ENCODE peak calls at places on chromosomes 6 and 20, in six cellular contexts. One of them, this sample, is unnamed.
A peak's percentile ranks its signal among the peaks of the same experiment; 100 is the strongest.

GRCh38 chr20:4966826-4967751 is 34.2 kb downstream of the SLC23A2 start:
- DNase-seq in trophoblast cell: no peak
- DNase-seq in H1: no peak
- DNase-seq in H9: no peak
- DNase-seq in neuronal stem cell: no peak
- DNase-seq in IMR-90: peak; percentile 67
- DNase-seq in this sample: peak; percentile 50

GRCh38 chr6:112911949-112912348 is 564.8 kb downstream of the RFPL4B start:
- DNase-seq in IMR-90: no peak
- DNase-seq in H1: no peak
- DNase-seq in neuronal stem cell: no peak
- DNase-seq in H9: no peak
- DNase-seq in trophoblast cell: no peak
- DNase-seq in this sample: no peak

GRCh38 chr20:24648481-24648880 is 179.1 kb downstream of the SYNDIG1 start:
- DNase-seq in neuronal stem cell: no peak
- DNase-seq in H9: no peak
- DNase-seq in H1: no peak
- DNase-seq in trophoblast cell: no peak
- DNase-seq in IMR-90: no peak
- DNase-seq in this sample: no peak

GRCh38 chr20:40080059-40080652 is 608.9 kb downstream of the MAFB start:
- DNase-seq in IMR-90: no peak
- DNase-seq in neuronal stem cell: no peak
- DNase-seq in trophoblast cell: no peak
- DNase-seq in H9: no peak
- DNase-seq in H1: no peak
- DNase-seq in this sample: no peak

GRCh38 chr20:61345656-61346055 is 93.6 kb downstream of the CDH4 start:
- DNase-seq in IMR-90: no peak
- DNase-seq in H9: no peak
- DNase-seq in trophoblast cell: no peak
- DNase-seq in H1: no peak
- DNase-seq in neuronal stem cell: no peak
- DNase-seq in this sample: no peak

GRCh38 chr6:46935687-46936086 is 13.9 kb upstream of the ADGRF5 start:
- DNase-seq in neuronal stem cell: no peak
- DNase-seq in trophoblast cell: peak; percentile 18
- DNase-seq in H9: peak; percentile 62
- DNase-seq in H1: peak; percentile 10
- DNase-seq in IMR-90: no peak
- DNase-seq in this sample: peak; percentile 42

GRCh38 chr20:17735206-17735804 is 35.5 kb downstream of the BANF2 start:
- DNase-seq in trophoblast cell: peak; percentile 19
- DNase-seq in IMR-90: peak; percentile 68
- DNase-seq in H9: no peak
- DNase-seq in neuronal stem cell: no peak
- DNase-seq in H1: no peak
- DNase-seq in this sample: peak; percentile 73

GRCh38 chr6:92706976-92707375 is 712.4 kb downstream of the EPHA7 start:
- DNase-seq in H1: no peak
- DNase-seq in H9: no peak
- DNase-seq in trophoblast cell: no peak
- DNase-seq in IMR-90: no peak
- DNase-seq in neuronal stem cell: no peak
- DNase-seq in this sample: peak; percentile 11

GRCh38 chr20:15030826-15031225 is 693.4 kb upstream of the FLRT3 start:
- DNase-seq in H9: no peak
- DNase-seq in trophoblast cell: no peak
- DNase-seq in IMR-90: no peak
- DNase-seq in H1: no peak
- DNase-seq in neuronal stem cell: no peak
- DNase-seq in this sample: no peak

GRCh38 chr20:10094566-10095173 is 59.9 kb downstream of the ANKEF1 start:
- DNase-seq in H1: no peak
- DNase-seq in H9: no peak
- DNase-seq in trophoblast cell: no peak
- DNase-seq in IMR-90: no peak
- DNase-seq in neuronal stem cell: no peak
- DNase-seq in this sample: no peak

GRCh38 chr20:53891306-53891894 is 179.0 kb downstream of the BCAS1 start:
- DNase-seq in H1: no peak
- DNase-seq in neuronal stem cell: no peak
- DNase-seq in H9: no peak
- DNase-seq in trophoblast cell: no peak
- DNase-seq in IMR-90: peak; percentile 83
- DNase-seq in this sample: peak; percentile 86
- H3K14ac ChIP-seq in H1: no peak overlapping the region
- H3K14ac ChIP-seq in neuronal stem cell: no peak overlapping the region
- H3K14ac ChIP-seq in H9: no peak overlapping the region
- H3K14ac ChIP-seq in trophoblast cell: no peak overlapping the region
- H3K14ac ChIP-seq in IMR-90: peak overlapping the region; percentile 35
- H3K14ac ChIP-seq in this sample: no peak overlapping the region

GRCh38 chr6:44081753-44082152 is 45.5 kb downstream of the MRPL14 start:
- DNase-seq in neuronal stem cell: no peak
- DNase-seq in IMR-90: no peak
- DNase-seq in H1: no peak
- DNase-seq in trophoblast cell: no peak
- DNase-seq in H9: no peak
- DNase-seq in this sample: no peak
- H3K14ac ChIP-seq in neuronal stem cell: no peak overlapping the region
- H3K14ac ChIP-seq in IMR-90: no peak overlapping the region
- H3K14ac ChIP-seq in H1: no peak overlapping the region
- H3K14ac ChIP-seq in trophoblast cell: no peak overlapping the region
- H3K14ac ChIP-seq in H9: no peak overlapping the region
- H3K14ac ChIP-seq in this sample: no peak overlapping the region

GRCh38 chr6:44305200-44305725 is 7.9 kb downstream of the AARS2 start:
- DNase-seq in neuronal stem cell: no peak
- DNase-seq in IMR-90: no peak
- DNase-seq in trophoblast cell: no peak
- DNase-seq in H1: no peak
- DNase-seq in H9: no peak
- DNase-seq in this sample: no peak
- H3K14ac ChIP-seq in neuronal stem cell: no peak overlapping the region
- H3K14ac ChIP-seq in IMR-90: no peak overlapping the region
- H3K14ac ChIP-seq in trophoblast cell: no peak overlapping the region
- H3K14ac ChIP-seq in H1: no peak overlapping the region
- H3K14ac ChIP-seq in H9: no peak overlapping the region
- H3K14ac ChIP-seq in this sample: no peak overlapping the region

GRCh38 chr6:25558155-25558817 is 93.7 kb upstream of the SCGN start:
- DNase-seq in H1: no peak
- DNase-seq in trophoblast cell: no peak
- DNase-seq in IMR-90: no peak
- DNase-seq in neuronal stem cell: no peak
- DNase-seq in H9: no peak
- DNase-seq in this sample: no peak
- H3K14ac ChIP-seq in H1: no peak overlapping the region
- H3K14ac ChIP-seq in trophoblast cell: no peak overlapping the region
- H3K14ac ChIP-seq in IMR-90: no peak overlapping the region
- H3K14ac ChIP-seq in neuronal stem cell: no peak overlapping the region
- H3K14ac ChIP-seq in H9: no peak overlapping the region
- H3K14ac ChIP-seq in this sample: no peak overlapping the region

DNA sequence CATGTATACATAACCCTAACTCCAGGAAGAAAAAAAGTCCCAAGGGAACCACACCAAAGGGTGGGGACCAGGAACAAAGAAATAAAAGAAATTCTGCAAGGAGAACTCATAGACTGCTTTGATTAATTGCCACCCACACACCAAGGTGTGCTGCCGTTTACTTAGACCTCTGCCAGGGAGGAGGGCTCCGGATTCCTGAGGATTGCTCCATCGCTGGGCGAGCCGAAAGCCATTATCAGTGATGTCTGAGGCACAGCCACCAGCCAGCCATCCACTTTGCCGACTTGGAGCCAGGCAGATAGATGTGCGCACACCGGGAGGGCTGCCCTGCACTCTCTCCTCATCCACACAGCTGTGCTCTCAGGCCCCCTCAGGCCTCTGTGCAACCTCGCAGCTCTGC is 272.7 kb upstream of the FOXQ1 start:
- DNase-seq in neuronal stem cell: no peak
- DNase-seq in IMR-90: no peak
- DNase-seq in H9: no peak
- DNase-seq in H1: no peak
- DNase-seq in trophoblast cell: no peak
- DNase-seq in this sample: no peak
- H3K14ac ChIP-seq in neuronal stem cell: no peak overlapping the region
- H3K14ac ChIP-seq in IMR-90: no peak overlapping the region
- H3K14ac ChIP-seq in H9: no peak overlapping the region
- H3K14ac ChIP-seq in H1: no peak overlapping the region
- H3K14ac ChIP-seq in trophoblast cell: no peak overlapping the region
- H3K14ac ChIP-seq in this sample: peak overlapping the region; percentile 61

GRCh38 chr6:10690651-10691445 is 3.6 kb downstream of the C6orf52 start:
- DNase-seq in neuronal stem cell: no peak
- DNase-seq in H9: no peak
- DNase-seq in IMR-90: no peak
- DNase-seq in H1: no peak
- DNase-seq in trophoblast cell: no peak
- DNase-seq in this sample: no peak

GRCh38 chr6:10684618-10685017 is 9.8 kb downstream of the C6orf52 start:
- DNase-seq in H1: no peak
- DNase-seq in trophoblast cell: no peak
- DNase-seq in neuronal stem cell: no peak
- DNase-seq in IMR-90: no peak
- DNase-seq in H9: no peak
- DNase-seq in this sample: no peak

GRCh38 chr6:10685092-10685769 is 9.2 kb downstream of the C6orf52 start:
- DNase-seq in neuronal stem cell: no peak
- DNase-seq in trophoblast cell: no peak
- DNase-seq in IMR-90: no peak
- DNase-seq in H9: no peak
- DNase-seq in H1: no peak
- DNase-seq in this sample: no peak

GRCh38 chr6:10687582-10687981 is 6.8 kb downstream of the C6orf52 start:
- DNase-seq in H1: no peak
- DNase-seq in IMR-90: no peak
- DNase-seq in H9: no peak
- DNase-seq in neuronal stem cell: no peak
- DNase-seq in trophoblast cell: no peak
- DNase-seq in this sample: no peak

DNA sequence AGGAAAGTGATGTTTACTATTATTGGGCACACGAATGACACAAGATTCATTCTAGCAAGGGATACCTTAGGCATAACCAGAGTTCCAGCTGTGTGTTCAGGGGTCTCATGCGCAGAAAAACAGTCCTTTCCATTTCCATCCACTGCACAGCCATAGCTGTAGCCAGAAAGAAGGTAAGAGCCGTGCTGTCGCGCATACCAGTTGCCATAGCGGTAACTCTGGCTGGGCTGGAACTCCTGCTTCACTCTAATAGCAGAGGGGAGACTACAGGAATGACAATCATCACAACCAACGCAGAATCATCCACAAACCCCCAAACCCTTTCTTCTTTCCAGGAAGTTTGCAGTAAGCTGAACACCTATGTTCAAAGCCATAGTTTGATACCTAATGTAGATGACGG is 7.5 kb downstream of the C6orf52 start:
- DNase-seq in H9: no peak
- DNase-seq in IMR-90: no peak
- DNase-seq in trophoblast cell: no peak
- DNase-seq in H1: no peak
- DNase-seq in neuronal stem cell: no peak
- DNase-seq in this sample: no peak
- H3K14ac ChIP-seq in H9: no peak overlapping the region
- H3K14ac ChIP-seq in IMR-90: no peak overlapping the region
- H3K14ac ChIP-seq in trophoblast cell: no peak overlapping the region
- H3K14ac ChIP-seq in H1: no peak overlapping the region
- H3K14ac ChIP-seq in neuronal stem cell: no peak overlapping the region
- H3K14ac ChIP-seq in this sample: no peak overlapping the region

This sample was measured in mesenchymal stem cell.